ENCODE peak calls at places on chromosomes 16 and 17, in six cellular contexts. One of them, this sample, is unnamed.

GRCh38 chr17:28763137-28763799 is 19.5 kb downstream of the TRAF4 start:
- DNase-seq in NCI-H748 treated with DMSO at 0.1 percent for 48 hours: no peak
- DNase-seq in GM12865: peak; percentile 78
- DNase-seq in GM13977: peak; percentile 75
- DNase-seq in NCI-H1694: no peak
- DNase-seq in left lung: no peak
- DNase-seq in this sample: no peak

GRCh38 chr17:36849871-36850348 is 87.4 kb upstream of the LHX1 start:
- DNase-seq in GM13977: peak; percentile 45
- DNase-seq in NCI-H748 treated with DMSO at 0.1 percent for 48 hours: no peak
- DNase-seq in GM12865: peak; percentile 82
- DNase-seq in left lung: no peak
- DNase-seq in NCI-H1694: no peak
- DNase-seq in this sample: peak; percentile 59

GRCh38 chr16:53121666-53122065 is 66.9 kb downstream of the CHD9 start:
- DNase-seq in GM13977: no peak
- DNase-seq in left lung: no peak
- DNase-seq in GM12865: no peak
- DNase-seq in NCI-H1694: no peak
- DNase-seq in NCI-H748 treated with DMSO at 0.1 percent for 48 hours: no peak
- DNase-seq in this sample: no peak

GRCh38 chr16:56332464-56333079 is 92.8 kb downstream of the AMFR start:
- DNase-seq in NCI-H1694: no peak
- DNase-seq in GM13977: no peak
- DNase-seq in NCI-H748 treated with DMSO at 0.1 percent for 48 hours: no peak
- DNase-seq in GM12865: peak; percentile 29
- DNase-seq in left lung: peak; percentile 81
- DNase-seq in this sample: peak; percentile 73

GRCh38 chr17:1009411-1010085 is 12.6 kb downstream of the TIMM22 start:
- DNase-seq in left lung: no peak
- DNase-seq in GM12865: no peak
- DNase-seq in NCI-H1694: no peak
- DNase-seq in NCI-H748 treated with DMSO at 0.1 percent for 48 hours: no peak
- DNase-seq in GM13977: no peak
- DNase-seq in this sample: no peak

GRCh38 chr16:78538284-78538683 is 438.8 kb downstream of the WWOX start:
- DNase-seq in NCI-H1694: no peak
- DNase-seq in GM13977: no peak
- DNase-seq in left lung: no peak
- DNase-seq in GM12865: no peak
- DNase-seq in NCI-H748 treated with DMSO at 0.1 percent for 48 hours: no peak
- DNase-seq in this sample: no peak

GRCh38 chr17:73371285-73371684 is 59.5 kb upstream of the CDC42EP4 start:
- DNase-seq in GM13977: no peak
- DNase-seq in NCI-H1694: no peak
- DNase-seq in left lung: no peak
- DNase-seq in NCI-H748 treated with DMSO at 0.1 percent for 48 hours: no peak
- DNase-seq in GM12865: no peak
- DNase-seq in this sample: peak; percentile 90

GRCh38 chr17:80264048-80264792 is 3.6 kb downstream of the RNF213 start:
- DNase-seq in GM13977: no peak
- DNase-seq in GM12865: peak; percentile 80
- DNase-seq in NCI-H1694: no peak
- DNase-seq in NCI-H748 treated with DMSO at 0.1 percent for 48 hours: no peak
- DNase-seq in left lung: no peak
- DNase-seq in this sample: no peak

GRCh38 chr16:67805718-67806427 is 487 bp downstream of the RANBP10 start:
- DNase-seq in NCI-H1694: no peak
- DNase-seq in GM12865: peak; percentile 32
- DNase-seq in left lung: peak; percentile 77
- DNase-seq in GM13977: no peak
- DNase-seq in NCI-H748 treated with DMSO at 0.1 percent for 48 hours: no peak
- DNase-seq in this sample: no peak

GRCh38 chr16:2145843-2146242 is 2.6 kb upstream of the RAB26 start:
- DNase-seq in GM13977: no peak
- DNase-seq in NCI-H1694: no peak
- DNase-seq in GM12865: no peak
- DNase-seq in NCI-H748 treated with DMSO at 0.1 percent for 48 hours: no peak
- DNase-seq in left lung: no peak
- DNase-seq in this sample: no peak

GRCh38 chr17:34299918-34300600 is 14.5 kb downstream of the CCL11 start:
- DNase-seq in NCI-H748 treated with DMSO at 0.1 percent for 48 hours: peak; percentile 22
- DNase-seq in GM12865: no peak
- DNase-seq in left lung: no peak
- DNase-seq in NCI-H1694: no peak
- DNase-seq in GM13977: no peak
- DNase-seq in this sample: peak; percentile 86